ENCODE peak calls at places on chromosomes 13 and 19, in six cellular contexts. J is GM23338; L is T-helper 2 cell; B is activated naive CD8-positive, alpha-beta T cell treated with anti-CD3 and anti-CD28 coated beads for 36 hours; C is central memory CD4-positive, alpha-beta T cell; O is left colon. R is an unnamed sample.

GRCh38 chr19:55362990-55363716 is at the start of gene GARIN5B:
- DNase-seq in L (no peak), C (no peak), B (no peak), J (no peak), O (no peak), R (no peak)

GRCh38 chr19:21221653-21222052 is 79.8 kb downstream of the ZNF431 start:
- DNase-seq in J (peak), B (no peak), O (no peak), L (no peak), C (no peak), R (no peak)

GRCh38 chr13:24650157-24650556 is 30.1 kb upstream of the ATP12A start:
- DNase-seq in B (no peak), C (no peak), O (no peak), L (no peak), J (no peak), R (no peak)

GRCh38 chr19:55591555-55591954 is 7.8 kb downstream of the FIZ1 start:
- DNase-seq in J (peak), O (no peak), C (no peak), B (no peak), L (no peak), R (no peak)

GRCh38 chr19:46428278-46429141 is at the start of gene PNMA8C:
- DNase-seq in B (peak), O (peak), L (peak), C (peak), J (peak), R (peak)

GRCh38 chr13:112876305-112877000 is 92.6 kb upstream of the MCF2L start:
- DNase-seq in J (no peak), L (no peak), B (no peak), O (no peak), C (no peak), R (no peak)

GRCh38 chr19:46015961-46016425 is 6.9 kb downstream of the PGLYRP1 start:
- DNase-seq in J (peak), C (peak), L (peak), B (peak), O (no peak), R (peak)

GRCh38 chr19:1847684-1848398 is 442 bp downstream of the REXO1 start:
- DNase-seq in O (no peak), C (no peak), L (no peak), B (peak), J (peak), R (no peak)

R was measured in effector memory CD4-positive, alpha-beta T cell.